ENCODE peak calls at places on chromosomes 3 and 15, in four cellular contexts. H is suprapubic skin, R is tibial nerve, E is adrenal gland. L is an unnamed sample.

GRCh38 chr3:11300970-11301369 is 28.8 kb downstream of the ATG7 start:
- DNase-seq in H (no peak), R (no peak), E (no peak), L (no peak)

GRCh38 chr15:65561934-65562333 is 31.7 kb downstream of the HACD3 start:
- DNase-seq in H (no peak), R (no peak), E (no peak), L (peak; percentile 21)

GRCh38 chr15:84747423-84748273 is 744 bp upstream of the ZNF592 start:
- DNase-seq in H (peak; percentile 87), R (peak; percentile 27), E (peak; percentile 82), L (peak; percentile 69)

GRCh38 chr3:30538787-30539186 is 67.6 kb upstream of the TGFBR2 start:
- DNase-seq in H (no peak), R (no peak), E (no peak), L (no peak)

GRCh38 chr3:66803706-66804496 is 194.2 kb upstream of the KBTBD8 start:
- DNase-seq in H (no peak), R (no peak), E (no peak), L (no peak)

GRCh38 chr3:178304758-178305157 is 231.5 kb upstream of the KCNMB2 start:
- DNase-seq in H (no peak), R (no peak), E (no peak), L (no peak)

GRCh38 chr15:78921517-78921916 is 23.3 kb downstream of the CTSH start:
- DNase-seq in H (no peak), R (no peak), E (no peak), L (no peak)

GRCh38 chr15:77144492-77145070 is 73.7 kb upstream of the TSPAN3 start:
- DNase-seq in H (no peak), R (no peak), E (no peak), L (no peak)

GRCh38 chr3:133574260-133574881 is 885 bp downstream of the CDV3 start:
- DNase-seq in H (peak; percentile 85), R (peak; percentile 37), E (peak; percentile 72), L (peak; percentile 48)

GRCh38 chr15:68340711-68341671 is 63.4 kb downstream of the FEM1B start:
- DNase-seq in H (no peak), R (no peak), E (no peak), L (no peak)

GRCh38 chr15:99138491-99138982 is 33.7 kb downstream of the SYNM start:
- DNase-seq in H (no peak), R (no peak), E (no peak), L (peak; percentile 29)

GRCh38 chr15:75561888-75562287 is 17.2 kb downstream of the PTPN9 start:
- DNase-seq in H (no peak), R (no peak), E (no peak), L (no peak)

GRCh38 chr15:75570119-75570518 is 9.0 kb downstream of the PTPN9 start:
- DNase-seq in H (no peak), R (no peak), E (no peak), L (no peak)

GRCh38 chr15:75565062-75565970 is 13.8 kb downstream of the PTPN9 start:
- DNase-seq in H (no peak), R (no peak), E (no peak), L (no peak)
- TF ChIP-seq CTCF in H (no peak), R (no peak), E (no peak), L (no peak)

DNA sequence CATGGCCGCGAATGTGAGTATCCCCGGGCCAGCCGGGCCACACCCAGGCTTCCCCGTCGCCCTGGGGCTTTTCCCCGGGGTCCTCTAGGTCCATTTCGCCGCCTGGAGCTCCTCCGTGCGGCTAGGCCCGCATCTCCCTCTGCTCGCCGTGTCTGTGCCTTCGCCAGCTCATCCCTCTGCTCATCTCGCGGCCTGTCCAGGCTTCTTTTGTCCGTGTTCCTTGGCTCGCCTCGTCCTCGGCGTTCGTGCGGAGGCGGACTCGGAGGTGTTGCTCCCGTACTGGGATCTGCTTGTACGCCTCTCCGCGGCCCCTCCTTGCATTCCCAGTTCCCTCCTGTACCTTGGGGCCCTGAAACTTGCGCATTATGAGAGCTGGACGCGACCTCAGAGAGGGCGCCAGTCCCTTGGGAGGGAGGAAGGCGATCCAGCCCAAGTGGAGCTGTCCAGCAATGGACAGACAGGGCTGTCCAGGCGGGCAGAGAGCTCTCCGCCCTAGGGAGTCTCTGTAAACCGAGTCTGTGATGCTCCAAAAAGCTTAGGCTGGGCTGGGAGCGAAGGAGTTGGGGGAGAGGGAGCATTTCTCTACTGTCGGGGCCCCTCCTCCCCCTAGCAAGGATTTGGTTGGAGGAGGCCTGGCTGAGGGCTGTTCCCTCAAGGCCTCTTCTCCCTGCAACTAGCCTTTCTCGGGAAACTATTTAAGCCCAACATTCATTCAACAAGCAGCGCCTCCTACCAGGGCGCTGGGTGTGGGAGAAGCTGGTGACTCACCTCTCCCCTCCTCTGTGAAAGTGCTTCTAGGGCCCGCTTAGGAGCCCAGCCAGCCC is 553 bp downstream of the TMEM43 start:
- DNase-seq in H (peak; percentile 89), R (no peak), E (peak; percentile 88), L (peak; percentile 48)
- TF ChIP-seq POLR2A in H (no peak), R (no peak), E (peak; percentile 79), L (peak; percentile 5)

GRCh38 chr15:80514071-80514780 is 110.0 kb downstream of the ARNT2 start:
- DNase-seq in H (no peak), R (no peak), E (no peak), L (no peak)

GRCh38 chr15:80523746-80524145 is 119.6 kb downstream of the ARNT2 start:
- DNase-seq in H (no peak), R (no peak), E (no peak), L (no peak)

GRCh38 chr15:80512729-80513670 is 108.8 kb downstream of the ARNT2 start:
- DNase-seq in H (no peak), R (no peak), E (no peak), L (no peak)

GRCh38 chr15:80517290-80517689 is 113.1 kb downstream of the ARNT2 start:
- DNase-seq in H (no peak), R (no peak), E (no peak), L (no peak)

DNA sequence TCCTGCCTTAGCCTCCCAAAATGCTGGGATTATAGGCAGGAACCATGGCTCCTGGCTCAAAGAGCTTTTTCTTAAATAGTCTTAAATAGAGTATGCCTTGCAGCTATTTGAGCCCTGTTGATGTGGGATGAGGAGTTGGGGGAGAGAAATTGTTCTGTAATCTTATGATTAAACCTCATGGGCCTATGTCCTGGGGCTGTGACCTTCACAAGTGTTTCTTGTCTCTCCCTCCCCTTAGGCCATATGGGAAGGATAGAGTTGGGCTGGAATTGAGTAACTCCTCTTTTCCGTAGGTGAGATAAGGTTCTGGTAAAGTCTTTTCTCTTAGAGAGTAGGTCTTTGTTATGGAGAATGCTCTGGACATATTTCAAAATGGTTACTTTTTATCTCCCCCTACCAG is 114.3 kb downstream of the ARNT2 start:
- DNase-seq in H (no peak), R (no peak), E (no peak), L (no peak)
- H3K4me3 ChIP-seq in H (no peak overlapping the region), R (no peak overlapping the region), E (no peak overlapping the region), L (no peak overlapping the region)

GRCh38 chr3:15858547-15859506 is 61.0 kb upstream of the ANKRD28 start:
- DNase-seq in H (no peak), R (no peak), E (peak; percentile 39), L (peak; percentile 29)
- TF ChIP-seq CTCF in H (no peak), R (no peak), E (peak; percentile 30), L (peak; percentile 45)

GRCh38 chr15:88913017-88913849 is at the start of gene MFGE8:
- DNase-seq in H (no peak), R (peak; percentile 72), E (peak; percentile 30), L (no peak)
- TF ChIP-seq POLR2A in H (no peak), R (peak; percentile 76), E (peak; percentile 49), L (no peak)

GRCh38 chr3:146155022-146155421 is 6.0 kb downstream of the PLOD2 start:
- DNase-seq in H (no peak), R (no peak), E (no peak), L (no peak)

GRCh38 chr3:146156060-146156459 is 4.9 kb downstream of the PLOD2 start:
- DNase-seq in H (no peak), R (no peak), E (no peak), L (no peak)

GRCh38 chr3:146153429-146153828 is 7.6 kb downstream of the PLOD2 start:
- DNase-seq in H (no peak), R (no peak), E (no peak), L (no peak)

GRCh38 chr3:146154316-146154715 is 6.7 kb downstream of the PLOD2 start:
- DNase-seq in H (no peak), R (no peak), E (no peak), L (no peak)

GRCh38 chr3:146152841-146153240 is 8.1 kb downstream of the PLOD2 start:
- DNase-seq in H (no peak), R (no peak), E (no peak), L (no peak)
- H3K4me3 ChIP-seq in H (no peak overlapping the region), R (no peak overlapping the region), E (no peak overlapping the region), L (no peak overlapping the region)

DNA sequence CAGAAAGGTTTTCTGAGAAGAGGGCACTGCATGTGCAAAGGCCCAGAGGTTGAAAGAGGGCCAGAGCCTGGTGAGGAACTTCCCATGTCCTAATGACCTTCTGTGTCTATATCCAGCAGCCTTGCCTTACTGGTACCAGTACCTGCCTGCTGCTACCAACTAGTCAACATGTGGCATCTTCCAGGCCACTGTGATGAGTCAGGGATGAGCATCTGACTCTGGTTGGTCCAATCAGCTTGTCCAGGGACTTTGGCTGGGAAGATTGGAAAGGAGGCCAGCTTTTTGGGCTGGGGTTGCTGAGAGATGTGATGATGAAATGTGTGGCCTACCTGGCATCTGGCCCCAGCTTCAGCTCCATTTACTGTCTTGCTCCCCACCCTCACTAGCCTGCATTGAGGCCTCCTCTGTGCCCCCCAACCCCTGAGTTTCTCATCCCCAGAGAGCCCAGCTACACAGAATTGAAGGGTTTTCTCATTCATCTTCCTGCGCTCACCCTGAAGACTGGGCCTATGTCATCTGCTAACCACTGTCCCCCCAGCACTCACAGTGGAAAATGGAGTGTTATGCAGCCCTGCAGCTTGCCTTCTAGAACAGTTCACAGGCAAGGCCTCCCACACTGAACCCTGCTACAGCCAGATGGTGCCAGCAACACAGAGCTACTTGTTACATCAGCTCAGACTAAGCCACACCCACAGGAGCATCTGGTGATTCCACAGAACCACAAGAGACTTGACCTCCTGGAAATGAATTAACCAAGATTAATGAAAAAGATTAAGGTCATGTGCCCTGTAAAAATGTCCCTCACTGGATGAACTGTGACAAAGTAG is 1.3 kb upstream of the TWF2 start:
- DNase-seq in H (no peak), R (peak; percentile 54), E (peak; percentile 88), L (no peak)
- TF ChIP-seq CTCF in H (no peak), R (no peak), E (no peak), L (no peak)

GRCh38 chr15:55005679-55006078 is 191.1 kb downstream of the RSL24D1 start:
- DNase-seq in H (no peak), R (no peak), E (no peak), L (no peak)

GRCh38 chr15:55003900-55004879 is 192.6 kb downstream of the RSL24D1 start:
- DNase-seq in H (no peak), R (no peak), E (no peak), L (no peak)

GRCh38 chr15:55008397-55008796 is 188.3 kb downstream of the RSL24D1 start:
- DNase-seq in H (no peak), R (no peak), E (no peak), L (no peak)

DNA sequence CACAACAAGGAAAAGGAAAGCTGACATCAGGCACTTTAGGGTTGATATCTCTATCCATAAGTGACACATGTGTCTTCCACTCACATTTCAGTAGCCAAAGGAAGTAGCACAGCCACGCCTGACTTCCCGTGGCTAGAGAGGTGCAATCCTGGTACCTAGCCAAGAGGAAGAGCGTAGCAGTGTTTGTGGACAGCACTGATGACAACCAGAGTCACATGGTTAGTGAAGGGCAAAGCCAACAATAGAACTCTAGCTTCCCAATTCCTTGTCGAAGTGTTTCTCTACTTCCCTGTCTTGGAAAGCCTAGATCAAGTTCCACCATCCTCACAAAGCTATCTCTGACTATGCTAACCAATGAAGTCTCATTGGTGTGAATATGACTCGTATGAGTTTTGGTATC is 189.2 kb downstream of the RSL24D1 start:
- DNase-seq in H (no peak), R (no peak), E (peak; percentile 61), L (no peak)
- TF ChIP-seq POLR2A in H (no peak), R (no peak), E (no peak), L (no peak)

L was measured in breast epithelium.